ENCODE peak calls at places on chromosomes 1 and 21, in four cellular contexts. One of them, this sample, is unnamed.

GRCh38 chr1:17831619-17832018 is 76.5 kb downstream of the ACTL8 start:
- DNase-seq in K562: peak; percentile 72
- DNase-seq in H1: peak; percentile 76
- DNase-seq in HepG2: peak; percentile 4
- DNase-seq in this sample: no peak

GRCh38 chr1:165896277-165896676 is 68.9 kb downstream of the UCK2 start:
- DNase-seq in K562: no peak
- DNase-seq in H1: no peak
- DNase-seq in HepG2: no peak
- DNase-seq in this sample: no peak

GRCh38 chr1:155940531-155940992 is 876 bp upstream of the RXFP4 start:
- DNase-seq in K562: no peak
- DNase-seq in H1: no peak
- DNase-seq in HepG2: peak; percentile 86
- DNase-seq in this sample: peak; percentile 69

GRCh38 chr1:232108598-232108997 is 482.0 kb downstream of the DISC1 start:
- DNase-seq in K562: no peak
- DNase-seq in H1: no peak
- DNase-seq in HepG2: no peak
- DNase-seq in this sample: no peak

GRCh38 chr1:116666747-116667576 is 571 bp downstream of the IGSF3 start:
- DNase-seq in K562: no peak
- DNase-seq in H1: peak; percentile 49
- DNase-seq in HepG2: no peak
- DNase-seq in this sample: no peak

GRCh38 chr1:56921486-56921885 is 44.3 kb downstream of the C8B start:
- DNase-seq in K562: no peak
- DNase-seq in H1: no peak
- DNase-seq in HepG2: peak; percentile 19
- DNase-seq in this sample: no peak

GRCh38 chr1:61043010-61043820 is 39.1 kb upstream of the NFIA start:
- DNase-seq in K562: no peak
- DNase-seq in H1: peak; percentile 99
- DNase-seq in HepG2: peak; percentile 37
- DNase-seq in this sample: peak; percentile 62

GRCh38 chr1:167542109-167543032 is 11.2 kb downstream of the CREG1 start:
- DNase-seq in K562: no peak
- DNase-seq in H1: no peak
- DNase-seq in HepG2: peak; percentile 27
- DNase-seq in this sample: no peak

GRCh38 chr1:247111636-247112478 is 7.7 kb upstream of the ZNF669 start:
- DNase-seq in K562: peak; percentile 83
- DNase-seq in H1: peak; percentile 68
- DNase-seq in HepG2: peak; percentile 31
- DNase-seq in this sample: peak; percentile 42

GRCh38 chr21:16239659-16240265 is 510.0 kb downstream of the USP25 start:
- DNase-seq in K562: no peak
- DNase-seq in H1: no peak
- DNase-seq in HepG2: no peak
- DNase-seq in this sample: peak; percentile 4

GRCh38 chr21:16241021-16241420 is 511.2 kb downstream of the USP25 start:
- DNase-seq in K562: no peak
- DNase-seq in H1: no peak
- DNase-seq in HepG2: no peak
- DNase-seq in this sample: no peak

GRCh38 chr21:16243396-16243795 is 513.6 kb downstream of the USP25 start:
- DNase-seq in K562: no peak
- DNase-seq in H1: no peak
- DNase-seq in HepG2: no peak
- DNase-seq in this sample: no peak

GRCh38 chr21:16241500-16241963 is 511.8 kb downstream of the USP25 start:
- DNase-seq in K562: no peak
- DNase-seq in H1: peak; percentile 52
- DNase-seq in HepG2: no peak
- DNase-seq in this sample: peak; percentile 7
- TF ChIP-seq POLR2A in K562: no peak
- TF ChIP-seq POLR2A in H1: no peak
- TF ChIP-seq POLR2A in HepG2: no peak
- TF ChIP-seq POLR2A in this sample: no peak

GRCh38 chr1:23019851-23020625 is 770 bp downstream of the KDM1A start:
- DNase-seq in K562: peak; percentile 60
- DNase-seq in H1: no peak
- DNase-seq in HepG2: peak; percentile 44
- DNase-seq in this sample: peak; percentile 41

GRCh38 chr1:23019094-23019850 is at the start of gene KDM1A:
- DNase-seq in K562: peak; percentile 92
- DNase-seq in H1: peak; percentile 98
- DNase-seq in HepG2: peak; percentile 94
- DNase-seq in this sample: peak; percentile 86

GRCh38 chr1:23020731-23021130 is 1.5 kb downstream of the KDM1A start:
- DNase-seq in K562: peak; percentile 12
- DNase-seq in H1: no peak
- DNase-seq in HepG2: peak; percentile 34
- DNase-seq in this sample: no peak

GRCh38 chr1:23021834-23022233 is 2.6 kb downstream of the KDM1A start:
- DNase-seq in K562: no peak
- DNase-seq in H1: no peak
- DNase-seq in HepG2: no peak
- DNase-seq in this sample: no peak

DNA sequence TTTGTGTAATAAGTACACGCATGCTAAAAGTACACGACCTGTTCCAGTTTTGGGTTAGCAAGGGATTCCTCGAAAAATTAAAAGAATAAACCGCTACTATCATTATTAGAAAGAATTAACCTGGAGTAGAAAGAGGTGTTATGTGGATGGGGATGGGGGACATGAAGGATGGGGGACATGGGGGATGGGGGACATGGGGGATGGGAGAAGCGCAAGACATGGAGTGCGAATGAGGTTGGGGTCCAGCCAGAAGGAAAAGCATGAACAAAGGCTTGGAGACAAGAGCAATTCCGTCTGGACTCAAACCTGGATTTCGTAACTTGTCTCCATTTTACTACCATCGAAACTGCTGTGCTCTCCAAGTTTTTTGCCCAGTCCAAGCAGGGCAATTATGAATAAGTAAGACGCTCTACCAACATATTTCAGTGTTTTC is 591 bp upstream of the KDM1A start:
- DNase-seq in K562: peak; percentile 31
- DNase-seq in H1: no peak
- DNase-seq in HepG2: peak; percentile 15
- DNase-seq in this sample: peak; percentile 16
- TF ChIP-seq PHF8 in K562: no peak
- TF ChIP-seq PHF8 in H1: no peak
- TF ChIP-seq PHF8 in HepG2: no peak
- TF ChIP-seq PHF8 in this sample: peak; percentile 14

GRCh38 chr1:206930210-206930798 is 8.6 kb upstream of the FCMR start:
- DNase-seq in K562: no peak
- DNase-seq in H1: no peak
- DNase-seq in HepG2: no peak
- DNase-seq in this sample: no peak

GRCh38 chr1:206935491-206936067 is 10.7 kb downstream of the PIGR start:
- DNase-seq in K562: peak; percentile 96
- DNase-seq in H1: peak; percentile 83
- DNase-seq in HepG2: peak; percentile 69
- DNase-seq in this sample: peak; percentile 56

GRCh38 chr1:206931709-206932108 is 10.0 kb upstream of the FCMR start:
- DNase-seq in K562: peak; percentile 59
- DNase-seq in H1: no peak
- DNase-seq in HepG2: no peak
- DNase-seq in this sample: no peak

GRCh38 chr1:206932271-206932670 is 10.5 kb upstream of the FCMR start:
- DNase-seq in K562: no peak
- DNase-seq in H1: no peak
- DNase-seq in HepG2: no peak
- DNase-seq in this sample: no peak

DNA sequence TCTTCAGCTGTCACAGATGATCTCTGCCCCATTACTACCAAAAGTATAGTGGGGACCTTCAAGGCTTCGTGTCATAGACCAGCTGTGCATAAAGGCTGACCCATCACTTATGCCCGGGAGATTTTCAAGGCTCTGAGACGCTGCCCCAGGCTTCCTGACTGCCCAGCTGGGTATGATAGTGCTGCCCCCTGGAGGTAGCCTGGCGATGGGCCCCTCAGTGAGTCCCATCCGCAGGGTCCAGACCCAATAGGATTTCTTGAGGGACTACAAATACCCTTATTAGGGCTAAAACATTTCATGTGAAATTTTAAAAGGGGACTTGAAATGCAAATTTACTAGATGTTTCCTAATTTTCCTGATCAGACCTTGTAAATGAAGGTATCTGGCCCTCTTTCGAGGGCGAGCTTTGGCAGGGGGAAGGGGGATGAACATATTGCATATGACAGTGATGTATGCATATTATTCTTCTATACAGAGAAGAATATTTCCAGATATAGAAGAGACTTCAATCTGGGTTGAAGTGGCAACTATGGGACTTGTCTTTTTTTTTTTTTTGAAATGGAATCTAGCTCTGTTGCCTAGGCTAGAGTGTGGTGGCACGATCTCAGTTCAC is 11.7 kb upstream of the FCMR start:
- DNase-seq in K562: peak; percentile 83
- DNase-seq in H1: peak; percentile 86
- DNase-seq in HepG2: no peak
- DNase-seq in this sample: peak; percentile 45
- TF ChIP-seq POLR2A in K562: no peak
- TF ChIP-seq POLR2A in H1: no peak
- TF ChIP-seq POLR2A in HepG2: no peak
- TF ChIP-seq POLR2A in this sample: no peak

GRCh38 chr21:32073190-32073589 is 200.4 kb downstream of the HUNK start:
- DNase-seq in K562: no peak
- DNase-seq in H1: no peak
- DNase-seq in HepG2: no peak
- DNase-seq in this sample: no peak
- TF ChIP-seq PHF8 in K562: no peak
- TF ChIP-seq PHF8 in H1: no peak
- TF ChIP-seq PHF8 in HepG2: no peak
- TF ChIP-seq PHF8 in this sample: no peak

This sample was measured in A549.